ENCODE peak calls at places on chromosomes 4 and X, in four cellular contexts. F is SK-N-SH, Y is heart right ventricle, M is DND-41. G is an unnamed sample. For H3K4me1, the result is how much of the 10 kb centered on the place peaks cover.

GRCh38 chrX:152444338-152444737 is 6.8 kb downstream of the GABRA3 start:
- DNase-seq in F (no peak), Y (no peak), M (no peak), G (no peak)

GRCh38 chrX:13627306-13627705 is 25.6 kb upstream of the TCEANC start:
- DNase-seq in F (no peak), Y (no peak), M (no peak), G (no peak)

GRCh38 chrX:67094061-67094460 is 449.8 kb upstream of the AR start:
- DNase-seq in F (no peak), Y (no peak), M (no peak), G (no peak)

GRCh38 chrX:72123471-72124185 is 8.1 kb downstream of the RTL5 start:
- DNase-seq in F (no peak), Y (peak), M (no peak), G (peak)

GRCh38 chr4:163484906-163485305 is 9.6 kb upstream of the TMA16 start:
- DNase-seq in F (peak), Y (no peak), M (peak), G (peak)

GRCh38 chr4:126144838-126145237 is 830.1 kb downstream of the FAT4 start:
- DNase-seq in F (no peak), Y (no peak), M (no peak), G (no peak)

GRCh38 chrX:10254746-10255145 is 98.0 kb downstream of the CLCN4 start:
- DNase-seq in F (peak), Y (no peak), M (no peak), G (no peak)

GRCh38 chr4:38065900-38066299 is 105.7 kb downstream of the PTTG2 start:
- DNase-seq in F (no peak), Y (no peak), M (no peak), G (no peak)

GRCh38 chrX:10507181-10507580 is 113.2 kb downstream of the MID1 start:
- DNase-seq in F (no peak), Y (no peak), M (no peak), G (peak)

GRCh38 chr4:113499166-113499565 is 262.4 kb downstream of the CAMK2D start:
- DNase-seq in F (no peak), Y (no peak), M (no peak), G (no peak)

GRCh38 chr4:6044805-6045204 is 26.6 kb upstream of the C4orf50 start:
- DNase-seq in F (peak), Y (no peak), M (no peak), G (no peak)

GRCh38 chr4:173159791-173160190 is 8.8 kb upstream of the GALNT7 start:
- DNase-seq in F (no peak), Y (no peak), M (no peak), G (no peak)

GRCh38 chr4:47209833-47210232 is 178.5 kb downstream of the GABRB1 start:
- DNase-seq in F (no peak), Y (no peak), M (no peak), G (no peak)

GRCh38 chrX:134388161-134389109 is 71.5 kb upstream of the HPRT1 start:
- DNase-seq in F (no peak), Y (no peak), M (no peak), G (no peak)

GRCh38 chr4:140754918-140755810 is 1.0 kb downstream of the TBC1D9 start:
- DNase-seq in F (no peak), Y (no peak), M (no peak), G (peak)

GRCh38 chr4:164959896-164960295 is 17.6 kb downstream of the TRIM61 start:
- DNase-seq in F (no peak), Y (no peak), M (no peak), G (no peak)

GRCh38 chr4:36854554-36854953 is 390.0 kb upstream of the NWD2 start:
- DNase-seq in F (no peak), Y (no peak), M (no peak), G (no peak)

GRCh38 chr4:151430737-151431457 is 21.9 kb downstream of the FHIP1A start:
- DNase-seq in F (no peak), Y (no peak), M (no peak), G (no peak)
- H3K4me1 ChIP-seq in F (under half), Y (under half), M (under half), G (under half)

DNA sequence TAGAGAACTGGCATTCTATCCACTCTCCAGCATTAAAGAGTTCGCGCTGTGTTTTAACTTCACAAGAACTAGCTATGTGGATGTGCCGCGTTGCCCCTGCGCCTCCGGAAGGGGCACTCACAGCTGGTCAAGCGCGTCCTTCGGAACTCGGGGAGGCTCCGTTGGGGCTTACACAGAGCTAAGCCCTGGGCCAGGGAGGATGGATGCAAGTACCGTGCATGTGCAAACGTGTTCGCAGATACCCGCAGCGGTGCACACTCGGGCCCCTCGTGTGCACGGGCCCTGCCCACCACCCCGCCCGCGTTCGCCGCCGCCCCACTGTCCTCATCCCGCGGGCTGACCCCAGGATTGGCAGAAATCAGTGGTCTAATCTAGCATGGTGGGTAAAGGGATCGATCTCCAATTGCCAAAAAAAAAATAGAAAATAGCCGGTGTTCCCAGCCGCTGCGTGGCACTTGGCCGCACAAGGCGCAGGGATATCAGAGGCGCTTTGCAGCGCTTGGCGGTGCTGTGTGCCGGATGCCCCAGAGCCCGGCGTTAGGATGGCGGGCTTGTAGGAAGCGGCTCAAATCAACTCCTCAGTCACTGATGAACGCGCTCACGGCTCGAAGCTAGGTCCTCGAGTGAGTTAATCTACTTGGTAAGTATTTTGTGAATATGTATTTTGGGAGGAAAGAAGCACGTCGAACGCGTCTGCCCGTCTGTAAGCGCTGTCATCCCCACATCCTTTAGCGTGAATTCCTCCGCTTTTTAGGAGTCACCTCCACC is 988 bp upstream of the PCDH10 start:
- DNase-seq in F (peak), Y (peak), M (no peak), G (no peak)
- H3K4me3 ChIP-seq in F (peak), Y (peak), M (no peak), G (peak)

GRCh38 chr4:7210818-7211217 is 18.5 kb downstream of the SORCS2 start:
- DNase-seq in F (no peak), Y (no peak), M (no peak), G (no peak)

GRCh38 chr4:7212101-7212674 is 19.9 kb downstream of the SORCS2 start:
- DNase-seq in F (no peak), Y (no peak), M (no peak), G (no peak)

GRCh38 chr4:7208509-7209451 is 16.4 kb downstream of the SORCS2 start:
- DNase-seq in F (no peak), Y (no peak), M (no peak), G (no peak)

GRCh38 chr4:7207791-7208231 is 15.5 kb downstream of the SORCS2 start:
- DNase-seq in F (no peak), Y (no peak), M (no peak), G (no peak)

DNA sequence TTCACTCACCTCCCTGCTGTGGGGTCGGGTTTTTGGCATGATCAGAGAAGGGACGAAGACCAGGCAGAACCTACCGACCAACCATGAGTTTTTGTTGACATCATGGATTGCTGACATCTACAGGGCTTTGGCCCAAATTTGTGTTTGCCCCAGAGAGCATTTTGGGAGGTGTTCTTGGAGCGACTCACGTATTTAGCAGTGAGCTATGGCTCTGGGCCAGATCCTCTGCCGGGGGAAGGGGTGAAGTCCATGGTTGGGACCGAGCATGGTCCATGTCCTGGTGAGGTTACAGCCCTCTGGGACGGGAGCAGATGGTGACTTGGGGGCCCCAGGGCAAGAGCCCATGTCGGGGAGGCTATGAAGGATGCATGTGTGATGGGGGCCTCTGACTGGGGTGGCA is 17.4 kb downstream of the SORCS2 start:
- DNase-seq in F (no peak), Y (no peak), M (no peak), G (no peak)
- H3K27ac ChIP-seq in F (no peak), Y (no peak), M (no peak), G (no peak)

GRCh38 chrX:65688403-65688881 is 21.0 kb downstream of the MSN start:
- DNase-seq in F (no peak), Y (no peak), M (no peak), G (peak)
- H3K4me1 ChIP-seq in F (under half), Y (under half), M (half or more), G (under half)

GRCh38 chrX:154980330-154981115 is 42.0 kb downstream of the F8 start:
- DNase-seq in F (peak), Y (peak), M (peak), G (peak)

GRCh38 chrX:154986826-154987575 is 35.5 kb downstream of the F8 start:
- DNase-seq in F (no peak), Y (no peak), M (no peak), G (no peak)

GRCh38 chrX:154979671-154980070 is 42.9 kb downstream of the F8 start:
- DNase-seq in F (no peak), Y (no peak), M (no peak), G (no peak)

GRCh38 chrX:154981116-154981411 is 41.5 kb downstream of the F8 start:
- DNase-seq in F (no peak), Y (no peak), M (no peak), G (no peak)
- H3K4me3 ChIP-seq in F (peak), Y (no peak), M (peak), G (no peak)

DNA sequence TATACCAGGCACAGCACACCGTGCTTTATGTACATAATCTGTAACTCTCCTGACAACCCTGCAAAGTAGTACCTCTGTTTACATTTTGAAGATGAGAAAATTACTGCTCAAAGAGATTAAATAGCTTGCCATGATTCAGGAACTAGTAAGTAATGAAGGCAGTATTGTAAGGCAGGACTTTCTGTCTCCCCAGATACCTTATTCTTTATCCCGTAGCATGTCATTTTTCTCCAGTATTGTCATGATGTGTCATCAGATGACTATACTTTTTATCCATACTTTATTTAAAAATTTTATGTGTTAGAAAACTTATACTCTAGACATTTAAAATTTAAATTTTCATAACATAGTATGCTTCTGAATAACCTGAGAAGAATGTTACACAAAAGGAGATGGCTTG is 188.3 kb upstream of the NUDT6 start:
- DNase-seq in F (no peak), Y (no peak), M (no peak), G (no peak)
- H3K27ac ChIP-seq in F (no peak), Y (peak), M (no peak), G (no peak)

GRCh38 chrX:31074522-31074921 is 2.7 kb upstream of the FTHL17 start:
- DNase-seq in F (no peak), Y (no peak), M (no peak), G (no peak)
- H3K4me1 ChIP-seq in F (under half), Y (under half), M (under half), G (under half)